ENCODE peak calls at places on chromosomes 16 and 17, in six cellular contexts. D, B, A, K, X and M are unnamed samples.

GRCh38 chr16:2852003-2852730 is 5.8 kb downstream of the PRSS22 start:
- DNase-seq in D (no peak), B (no peak), A (no peak), K (no peak), X (no peak), M (peak; percentile 82)

GRCh38 chr17:59165933-59166342 is 10.4 kb downstream of the PRR11 start:
- DNase-seq in D (peak; percentile 74), B (peak; percentile 62), A (peak; percentile 78), K (peak; percentile 79), X (no peak), M (peak; percentile 82)

GRCh38 chr17:10292057-10292931 is 80.5 kb downstream of the MYH13 start:
- DNase-seq in D (no peak), B (peak; percentile 91), A (no peak), K (no peak), X (no peak), M (no peak)

GRCh38 chr16:17245727-17246576 is 224.8 kb downstream of the XYLT1 start:
- DNase-seq in D (no peak), B (no peak), A (no peak), K (no peak), X (no peak), M (no peak)

GRCh38 chr17:79977161-79977631 is 58.5 kb downstream of the TBC1D16 start:
- DNase-seq in D (no peak), B (no peak), A (peak; percentile 46), K (no peak), X (no peak), M (no peak)

GRCh38 chr17:69220098-69220497 is 8.5 kb downstream of the ABCA10 start:
- DNase-seq in D (no peak), B (no peak), A (no peak), K (no peak), X (no peak), M (no peak)

GRCh38 chr17:62688398-62689140 is 61.1 kb downstream of the MRC2 start:
- DNase-seq in D (no peak), B (no peak), A (no peak), K (no peak), X (no peak), M (no peak)

GRCh38 chr16:51898872-51899271 is 648.1 kb downstream of the TOX3 start:
- DNase-seq in D (no peak), B (peak; percentile 11), A (no peak), K (no peak), X (no peak), M (no peak)

GRCh38 chr17:79988163-79988971 is 47.3 kb downstream of the TBC1D16 start:
- DNase-seq in D (peak; percentile 81), B (peak; percentile 77), A (no peak), K (peak; percentile 58), X (no peak), M (no peak)

GRCh38 chr16:26709754-26710153 is 357.0 kb upstream of the C16orf82 start:
- DNase-seq in D (no peak), B (no peak), A (no peak), K (no peak), X (no peak), M (no peak)

GRCh38 chr16:68265078-68265925 is 976 bp downstream of the SLC7A6 start:
- DNase-seq in D (no peak), B (peak; percentile 89), A (no peak), K (peak; percentile 96), X (no peak), M (no peak)

GRCh38 chr16:59201160-59201559 is 467.0 kb upstream of the GOT2 start:
- DNase-seq in D (no peak), B (no peak), A (no peak), K (no peak), X (no peak), M (no peak)

GRCh38 chr17:16363749-16364536 is 10.7 kb upstream of the CENPV start:
- DNase-seq in D (peak; percentile 84), B (peak; percentile 64), A (peak; percentile 84), K (peak; percentile 77), X (no peak), M (no peak)

GRCh38 chr16:48684148-48684547 is 74.2 kb upstream of the N4BP1 start:
- DNase-seq in D (no peak), B (no peak), A (no peak), K (no peak), X (no peak), M (no peak)

GRCh38 chr17:56737741-56738161 is 96.0 kb downstream of the C17orf67 start:
- DNase-seq in D (no peak), B (peak; percentile 68), A (no peak), K (no peak), X (no peak), M (peak; percentile 85)

GRCh38 chr16:20849587-20850390 is 43.5 kb downstream of the REXO5 start:
- DNase-seq in D (peak; percentile 67), B (peak; percentile 62), A (peak; percentile 64), K (peak; percentile 78), X (no peak), M (peak; percentile 90)

GRCh38 chr17:28612936-28613872 is 781 bp downstream of the RSKR start:
- DNase-seq in D (peak; percentile 35), B (peak; percentile 24), A (peak; percentile 72), K (peak; percentile 54), X (peak; percentile 4), M (no peak)

GRCh38 chr17:78401246-78401645 is 22.8 kb downstream of the PGS1 start:
- DNase-seq in D (no peak), B (peak; percentile 72), A (no peak), K (no peak), X (no peak), M (no peak)